ENCODE peak calls at places on chromosomes 3 and 15, in five cellular contexts. O is ovary, A is AG10803, M is nephron progenitor cell, K is omental fat pad. T is an unnamed sample.

GRCh38 chr3:177529716-177530335 is 332.5 kb upstream of the TBL1XR1 start:
- DNase-seq in O (no peak), K (no peak), A (peak; percentile 64), M (no peak), T (no peak)

GRCh38 chr3:134378384-134378783 is 4.1 kb upstream of the AMOTL2 start:
- DNase-seq in A (no peak), O (no peak), K (peak; percentile 16), M (no peak), T (no peak)

GRCh38 chr3:177810162-177810623 is 612.9 kb upstream of the TBL1XR1 start:
- DNase-seq in K (no peak), A (peak; percentile 92), O (no peak), M (no peak), T (no peak)

GRCh38 chr3:55511895-55512585 is 24.9 kb upstream of the WNT5A start:
- DNase-seq in A (peak; percentile 86), K (no peak), M (no peak), O (no peak), T (no peak)

GRCh38 chr3:126952261-126952982 is 30.5 kb upstream of the PLXNA1 start:
- DNase-seq in A (no peak), O (no peak), K (no peak), M (no peak), T (no peak)

GRCh38 chr15:85125056-85125661 is 143.5 kb downstream of the PDE8A start:
- DNase-seq in A (peak; percentile 47), O (no peak), K (no peak), M (no peak), T (no peak)

GRCh38 chr3:153284282-153284938 is 122.4 kb downstream of the RAP2B start:
- DNase-seq in K (peak; percentile 58), M (no peak), O (peak; percentile 46), A (peak; percentile 93), T (no peak)

GRCh38 chr3:99761415-99761981 is 56.2 kb upstream of the CMSS1 start:
- DNase-seq in O (no peak), K (no peak), A (no peak), M (no peak), T (no peak)

GRCh38 chr15:38074029-38074428 is 139.6 kb downstream of the TMCO5A start:
- DNase-seq in M (no peak), K (no peak), A (no peak), O (no peak), T (no peak)

GRCh38 chr15:89783861-89784685 is 7.9 kb downstream of the MESP2 start:
- DNase-seq in K (no peak), M (no peak), O (no peak), A (no peak), T (no peak)

GRCh38 chr3:53162672-53163458 is 1.9 kb downstream of the PRKCD start:
- DNase-seq in A (peak; percentile 12), K (no peak), O (peak; percentile 20), M (no peak), T (peak; percentile 70)

GRCh38 chr15:61390138-61390537 is 161.0 kb upstream of the RORA start:
- DNase-seq in K (no peak), A (peak; percentile 28), M (no peak), O (no peak), T (no peak)

GRCh38 chr15:65259367-65259781 is 27.3 kb downstream of the PARP16 start:
- DNase-seq in O (peak; percentile 70), K (no peak), A (peak; percentile 84), M (no peak), T (no peak)

GRCh38 chr15:45640610-45641009 is 5.8 kb downstream of the SQOR start:
- DNase-seq in A (peak; percentile 92), K (no peak), O (no peak), M (no peak), T (no peak)

GRCh38 chr3:129228891-129229585 is 20.4 kb upstream of the COPG1 start:
- DNase-seq in K (no peak), O (no peak), A (peak; percentile 80), M (no peak), T (no peak)

GRCh38 chr3:132659370-132660055 is at the start of gene ACAD11:
- DNase-seq in K (peak; percentile 31), A (peak; percentile 66), O (peak; percentile 75), M (peak; percentile 68), T (peak; percentile 33)

GRCh38 chr3:42846682-42847522 is 28.8 kb downstream of the CYP8B1 start:
- DNase-seq in M (no peak), A (no peak), O (no peak), K (no peak), T (no peak)

GRCh38 chr3:29693863-29694262 is 413.0 kb downstream of the RBMS3 start:
- DNase-seq in O (no peak), A (peak; percentile 99), K (no peak), M (peak; percentile 20), T (no peak)

GRCh38 chr3:112512320-112512719 is 13.0 kb upstream of the BTLA start:
- DNase-seq in M (no peak), K (no peak), A (no peak), O (no peak), T (no peak)

GRCh38 chr3:94627689-94628088 is 564.8 kb downstream of the NSUN3 start:
- DNase-seq in O (no peak), M (no peak), K (no peak), A (no peak), T (no peak)

GRCh38 chr15:43150171-43150929 is 17.0 kb downstream of the TMEM62 start:
- DNase-seq in O (no peak), M (no peak), K (no peak), A (peak; percentile 97), T (no peak)

GRCh38 chr3:192090586-192090985 is 629.6 kb downstream of the PYDC2 start:
- DNase-seq in K (no peak), A (no peak), O (no peak), M (peak; percentile 6), T (no peak)

GRCh38 chr3:177894021-177894690 is 642.1 kb upstream of the KCNMB2 start:
- DNase-seq in O (no peak), M (no peak), A (no peak), K (no peak), T (no peak)

GRCh38 chr3:141487419-141488345 is 855 bp downstream of the RASA2 start:
- DNase-seq in M (peak; percentile 75), K (peak; percentile 39), A (peak; percentile 50), O (peak; percentile 61), T (peak; percentile 81)

GRCh38 chr3:37946531-37946889 is 44.1 kb upstream of the VILL start:
- DNase-seq in O (no peak), M (no peak), K (no peak), A (no peak), T (no peak)

GRCh38 chr3:67402873-67403272 is 251.5 kb downstream of the SUCLG2 start:
- DNase-seq in M (no peak), O (no peak), A (no peak), K (no peak), T (no peak)

GRCh38 chr3:191246628-191247027 is 47.6 kb downstream of the OSTN start:
- DNase-seq in O (no peak), M (no peak), A (peak; percentile 61), K (no peak), T (no peak)

GRCh38 chr3:23624305-23624704 is 181.4 kb upstream of the UBE2E1 start:
- DNase-seq in A (no peak), K (no peak), M (no peak), O (no peak), T (no peak)

GRCh38 chr15:60819860-60820259 is 340.9 kb upstream of the ICE2 start:
- DNase-seq in K (no peak), A (no peak), M (no peak), O (no peak), T (no peak)

DNA sequence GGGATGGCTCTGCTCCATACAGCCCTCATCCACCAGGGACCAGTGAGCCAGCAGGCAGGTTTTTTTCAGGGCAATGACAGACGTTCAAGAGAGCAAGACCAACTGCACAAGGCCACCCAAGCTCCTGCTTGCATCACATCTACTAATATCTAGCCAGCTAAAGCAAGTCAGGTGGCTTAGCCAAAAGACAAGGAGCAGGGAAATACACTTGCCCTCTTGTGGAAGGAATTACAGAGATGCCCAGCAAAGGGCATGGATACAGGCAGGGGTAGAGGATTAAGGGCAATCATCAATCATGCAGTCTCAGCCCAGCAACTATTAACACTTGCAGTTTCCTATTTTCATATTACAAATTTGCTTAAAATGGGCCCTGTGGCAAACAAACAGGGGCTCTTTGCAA is 81.5 kb upstream of the NTRK3 start:
- DNase-seq in K (no peak), M (no peak), A (peak; percentile 25), O (no peak), T (no peak)
- TF ChIP-seq CTCF in K (no peak), M (no peak), A (no peak), O (no peak), T (no peak)

GRCh38 chr3:195849322-195850074 is 37.8 kb upstream of the MUC4 start:
- DNase-seq in O (no peak), A (no peak), M (no peak), K (no peak), T (no peak)
- TF ChIP-seq CTCF in O (no peak), A (no peak), M (no peak), K (no peak), T (no peak)

DNA sequence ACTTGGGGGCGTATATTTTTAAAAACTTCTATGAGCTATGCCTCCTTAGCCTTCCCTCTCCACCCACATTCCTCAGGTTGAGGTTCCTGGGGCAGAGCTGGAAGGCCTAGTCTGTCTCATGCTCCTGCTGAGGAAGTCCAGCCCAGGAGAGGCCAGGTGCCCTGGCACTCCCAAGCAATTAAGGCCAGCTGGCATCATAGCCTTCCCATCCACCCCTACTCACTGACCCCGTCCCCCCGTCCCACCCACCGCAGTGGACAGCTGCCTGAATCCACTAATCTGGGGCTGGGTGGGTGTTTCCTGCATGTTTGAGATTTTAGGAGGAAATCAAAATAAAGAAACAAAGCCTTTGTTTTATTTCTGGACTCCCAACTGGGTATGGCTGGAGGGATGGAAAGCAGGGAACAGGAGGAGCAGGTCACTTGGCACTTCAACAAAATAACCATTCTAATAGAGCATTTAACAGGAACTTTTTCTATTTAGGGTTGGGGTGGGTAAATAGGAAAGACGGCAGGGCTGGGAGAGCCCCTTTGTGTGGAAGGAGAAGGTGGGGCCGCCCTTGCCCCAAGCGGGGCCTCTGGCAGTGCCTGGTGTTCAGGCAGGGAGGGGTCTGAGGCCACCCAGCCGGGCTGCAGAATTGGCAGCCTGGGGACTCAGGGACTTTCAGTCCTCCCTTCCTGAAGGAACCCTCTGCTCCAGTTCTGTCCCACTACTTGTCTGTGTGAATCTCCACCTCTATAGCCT is 8.5 kb downstream of the MRAS start:
- DNase-seq in A (no peak), M (no peak), K (no peak), O (no peak), T (no peak)
- TF ChIP-seq CTCF in A (no peak), M (no peak), K (no peak), O (no peak), T (no peak)

DNA sequence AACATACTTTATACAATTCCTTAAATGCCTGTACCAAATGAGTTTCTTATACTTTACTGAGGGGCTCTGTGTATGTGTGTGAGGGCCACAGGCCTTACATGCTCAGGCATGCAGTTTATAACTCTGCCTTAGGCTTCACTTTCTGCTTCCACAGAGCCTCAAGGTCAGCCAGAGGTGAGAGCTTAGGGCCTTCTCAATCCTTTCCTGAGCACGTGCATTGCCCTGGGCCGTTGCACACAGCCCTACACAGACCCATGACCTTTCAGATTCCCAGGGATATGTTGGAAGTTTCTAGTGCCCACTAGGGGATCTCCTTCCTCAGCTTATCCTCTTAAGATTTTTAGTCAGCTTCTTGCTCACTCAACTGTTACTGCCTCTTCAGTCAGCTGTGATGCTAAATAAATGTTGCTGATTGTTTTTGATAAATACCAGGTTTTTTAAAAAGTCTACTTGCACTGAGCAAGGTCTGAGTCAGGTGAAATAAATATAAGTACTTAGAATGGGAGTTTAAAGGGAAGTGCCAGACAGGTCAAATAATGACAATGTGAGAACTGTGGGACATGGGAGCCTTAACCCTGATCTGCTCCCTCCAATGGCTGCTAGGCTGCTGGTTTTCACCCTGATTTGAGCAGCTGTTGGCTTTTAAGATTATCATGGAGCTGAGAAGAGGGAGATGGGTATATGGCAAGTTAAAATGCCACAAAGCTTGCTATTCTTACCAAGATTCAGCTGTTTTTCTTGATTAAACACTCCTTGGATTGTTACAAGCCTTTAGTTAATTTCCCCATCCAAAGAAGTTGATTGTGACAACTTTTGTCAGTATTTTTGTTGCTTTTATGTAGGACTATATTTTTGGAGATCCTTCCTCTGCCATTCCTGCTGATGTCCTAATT is 169.5 kb downstream of the PLD1 start:
- DNase-seq in A (peak; percentile 73), M (peak; percentile 19), O (no peak), K (no peak), T (no peak)
- TF ChIP-seq CTCF in A (peak; percentile 40), M (no peak), O (no peak), K (no peak), T (no peak)

T was measured in natural killer cell.